ENCODE peak calls at places on chromosomes 1 and 21, in eight cellular contexts. N, Z, B, A, J, K, O and S are unnamed samples. For H4K20me1, the result is how much of the 10 kb centered on the place peaks cover.

GRCh38 chr1:168442931-168443330 is 100.9 kb downstream of the XCL2 start:
- DNase-seq in N (no peak), Z (no peak), B (no peak), A (no peak), J (no peak), K (no peak), O (no peak), S (no peak)

GRCh38 chr1:47805020-47805419 is 192.2 kb downstream of the TRABD2B start:
- DNase-seq in N (no peak), Z (no peak), B (no peak), A (no peak), J (no peak), K (no peak), O (no peak), S (no peak)

GRCh38 chr1:157806431-157807149 is 13.3 kb downstream of the FCRL1 start:
- DNase-seq in N (no peak), Z (peak), B (no peak), A (no peak), J (no peak), K (no peak), O (no peak), S (no peak)

GRCh38 chr1:56477164-56478111 is 101.9 kb downstream of the PLPP3 start:
- DNase-seq in N (no peak), Z (no peak), B (peak), A (no peak), J (peak), K (peak), O (peak), S (peak)

GRCh38 chr1:151510957-151511635 is at the start of gene CGN:
- DNase-seq in N (peak), Z (peak), B (peak), A (peak), J (peak), K (peak), O (peak), S (peak)

GRCh38 chr1:178768423-178768822 is 43.4 kb downstream of the RALGPS2 start:
- DNase-seq in N (no peak), Z (peak), B (no peak), A (peak), J (peak), K (peak), O (no peak), S (no peak)

GRCh38 chr1:229714306-229714705 is 88.3 kb downstream of the URB2 start:
- DNase-seq in N (no peak), Z (no peak), B (no peak), A (no peak), J (no peak), K (no peak), O (no peak), S (no peak)

GRCh38 chr1:153627797-153628626 is at the start of gene S100A1:
- DNase-seq in N (no peak), Z (no peak), B (no peak), A (no peak), J (peak), K (no peak), O (no peak), S (no peak)

GRCh38 chr1:229642376-229642775 is 16.3 kb downstream of the URB2 start:
- DNase-seq in N (no peak), Z (no peak), B (no peak), A (no peak), J (no peak), K (no peak), O (no peak), S (no peak)

GRCh38 chr21:41632748-41633475 is 125.0 kb upstream of the TMPRSS2 start:
- DNase-seq in N (no peak), Z (no peak), B (no peak), A (peak), J (no peak), K (no peak), O (no peak), S (no peak)

GRCh38 chr1:90986954-90987353 is 34.9 kb downstream of the ZNF644 start:
- DNase-seq in N (no peak), Z (no peak), B (no peak), A (no peak), J (no peak), K (no peak), O (no peak), S (no peak)
- H4K20me1 ChIP-seq in N (under half), Z (under half), B (under half), A (under half), J (half or more), K (half or more), O (under half), S (half or more)

GRCh38 chr1:86503477-86504129 is 34.9 kb downstream of the CLCA1 start:
- DNase-seq in N (no peak), Z (no peak), B (no peak), A (no peak), J (no peak), K (no peak), O (peak), S (peak)
- H3K4me3 ChIP-seq in N (no peak), Z (no peak), B (no peak), A (no peak), J (no peak), K (no peak), O (no peak), S (peak)

GRCh38 chr21:23881783-23882182 is 1725.5 kb downstream of the MRPL39 start:
- DNase-seq in N (no peak), Z (no peak), B (no peak), A (no peak), J (no peak), K (no peak), O (no peak), S (no peak)

GRCh38 chr21:23887709-23888303 is 1719.5 kb downstream of the MRPL39 start:
- DNase-seq in N (no peak), Z (no peak), B (no peak), A (no peak), J (no peak), K (no peak), O (no peak), S (no peak)

GRCh38 chr21:23890652-23891051 is 1716.6 kb downstream of the MRPL39 start:
- DNase-seq in N (no peak), Z (no peak), B (no peak), A (no peak), J (no peak), K (no peak), O (no peak), S (no peak)

GRCh38 chr21:23886828-23887708 is 1720.2 kb downstream of the MRPL39 start:
- DNase-seq in N (no peak), Z (no peak), B (no peak), A (no peak), J (no peak), K (no peak), O (no peak), S (no peak)
- H4K20me1 ChIP-seq in N (under half), Z (under half), B (under half), A (under half), J (under half), K (under half), O (under half), S (under half)

GRCh38 chr21:46285206-46285661 is at the start of gene MCM3AP:
- DNase-seq in N (no peak), Z (no peak), B (no peak), A (no peak), J (no peak), K (no peak), O (no peak), S (no peak)

GRCh38 chr21:46286668-46286982 is 483 bp downstream of the YBEY start:
- DNase-seq in N (no peak), Z (no peak), B (peak), A (no peak), J (no peak), K (no peak), O (no peak), S (no peak)

GRCh38 chr21:46284722-46285121 is 689 bp downstream of the MCM3AP start:
- DNase-seq in N (no peak), Z (no peak), B (no peak), A (no peak), J (no peak), K (no peak), O (no peak), S (no peak)

GRCh38 chr21:46285761-46286667 is at the start of gene YBEY:
- DNase-seq in N (peak), Z (peak), B (peak), A (peak), J (peak), K (peak), O (peak), S (peak)

DNA sequence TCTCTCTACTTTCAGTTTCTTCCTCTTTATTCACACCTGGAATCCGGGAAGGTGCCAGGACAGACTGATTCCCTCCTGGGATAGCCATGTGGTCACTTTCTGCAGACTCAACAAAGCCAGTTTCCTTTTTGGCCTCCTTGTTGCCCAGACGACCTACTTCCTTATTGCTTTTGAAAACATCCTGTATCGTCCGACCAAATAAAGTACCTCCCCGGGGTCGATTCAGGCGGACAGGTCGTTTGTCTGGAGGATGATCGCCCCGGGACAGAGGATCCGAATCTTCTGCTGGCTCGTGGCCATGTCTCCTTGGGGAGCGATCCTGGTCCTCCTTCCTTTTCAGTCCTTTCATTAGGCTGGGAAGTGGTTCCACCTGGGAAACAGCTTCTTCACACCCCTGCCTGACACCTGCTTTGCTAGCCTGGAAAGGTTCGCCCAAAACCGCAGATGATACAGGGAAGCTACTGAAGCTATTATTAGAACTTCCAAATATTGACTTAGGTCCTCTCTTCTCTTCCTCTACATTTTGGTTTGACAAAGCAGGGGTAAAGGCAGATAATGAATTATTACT is 1.2 kb downstream of the MCM3AP start:
- DNase-seq in N (no peak), Z (no peak), B (peak), A (peak), J (no peak), K (no peak), O (no peak), S (no peak)
- H3K4me3 ChIP-seq in N (peak), Z (peak), B (peak), A (peak), J (no peak), K (peak), O (no peak), S (no peak)

GRCh38 chr1:201696217-201696761 is 132.7 kb upstream of the IPO9 start:
- DNase-seq in N (peak), Z (no peak), B (no peak), A (peak), J (no peak), K (peak), O (peak), S (peak)
- H4K20me1 ChIP-seq in N (under half), Z (under half), B (under half), A (under half), J (under half), K (under half), O (half or more), S (under half)

DNA sequence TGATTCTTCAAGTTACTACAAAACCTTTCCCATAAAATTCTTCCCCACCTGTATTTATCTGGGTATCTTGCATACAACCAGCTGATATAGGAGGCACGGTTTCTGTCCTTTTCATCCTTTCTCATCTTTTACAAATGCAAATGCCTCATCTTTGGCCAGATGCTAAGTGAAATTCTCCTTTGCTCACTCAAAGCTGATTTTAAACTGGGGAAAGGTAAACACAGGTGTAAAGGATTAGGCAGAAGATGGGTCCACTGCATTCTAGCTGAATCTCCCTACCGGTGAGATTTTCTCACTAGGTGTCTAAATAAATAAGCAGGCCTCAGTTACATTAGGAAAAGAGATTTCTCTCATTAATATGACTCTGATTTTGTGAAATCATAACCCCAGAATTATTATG is 25.3 kb upstream of the SLAMF1 start:
- DNase-seq in N (no peak), Z (peak), B (no peak), A (no peak), J (no peak), K (no peak), O (no peak), S (no peak)
- H3K4me3 ChIP-seq in N (no peak), Z (peak), B (no peak), A (no peak), J (no peak), K (no peak), O (no peak), S (no peak)

DNA sequence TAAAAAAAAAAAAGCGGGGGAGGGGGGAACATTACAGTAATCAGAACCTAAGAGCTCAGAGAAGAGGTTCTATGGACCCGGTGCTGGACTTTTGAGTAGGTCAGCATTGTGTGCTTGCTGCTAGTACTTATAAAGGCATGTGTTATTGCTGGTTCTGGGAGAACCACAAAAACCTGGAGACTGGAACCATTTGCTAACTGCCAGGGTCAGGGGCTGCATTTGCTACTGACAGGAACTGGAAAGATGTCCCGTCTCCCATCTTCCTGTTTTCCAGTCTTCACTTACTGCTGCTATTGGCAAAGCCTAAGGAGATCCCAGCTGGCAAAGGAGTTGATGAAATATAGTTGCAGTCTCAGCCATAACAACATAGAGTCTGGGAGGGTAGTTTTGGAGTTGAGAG is 4.3 kb downstream of the RNF2 start:
- DNase-seq in N (no peak), Z (no peak), B (no peak), A (no peak), J (no peak), K (no peak), O (no peak), S (no peak)
- H4K20me1 ChIP-seq in N (under half), Z (under half), B (under half), A (under half), J (under half), K (under half), O (under half), S (under half)

GRCh38 chr1:227368009-227368408 is 49.7 kb upstream of the CDC42BPA start:
- DNase-seq in N (no peak), Z (no peak), B (no peak), A (no peak), J (no peak), K (no peak), O (no peak), S (no peak)
- H3K4me3 ChIP-seq in N (no peak), Z (no peak), B (no peak), A (no peak), J (no peak), K (no peak), O (no peak), S (no peak)